ENCODE peak calls at places on chromosomes 1 and 21, in seven cellular contexts. F, V, Y, T, K, S and E are unnamed samples.

GRCh38 chr21:42542196-42542595 is 28.5 kb downstream of the SLC37A1 start:
- DNase-seq in F (no peak), V (no peak), Y (no peak), T (no peak), K (no peak), S (no peak), E (no peak)

GRCh38 chr1:183871142-183871541 is 66.2 kb downstream of the RGL1 start:
- DNase-seq in F (no peak), V (no peak), Y (no peak), T (peak; percentile 31), K (peak; percentile 31), S (no peak), E (no peak)

GRCh38 chr21:41170442-41170841 is 2.5 kb downstream of the BACE2 start:
- DNase-seq in F (no peak), V (no peak), Y (peak; percentile 39), T (peak; percentile 41), K (peak; percentile 18), S (no peak), E (peak; percentile 55)

GRCh38 chr1:27527857-27528700 is 38.1 kb upstream of the WASF2 start:
- DNase-seq in F (no peak), V (no peak), Y (peak; percentile 59), T (peak; percentile 36), K (no peak), S (no peak), E (peak; percentile 73)

GRCh38 chr1:155141799-155142198 is 1.5 kb upstream of the DPM3 start:
- DNase-seq in F (no peak), V (no peak), Y (no peak), T (no peak), K (no peak), S (no peak), E (no peak)

GRCh38 chr1:209375097-209375496 is 208.4 kb upstream of the CAMK1G start:
- DNase-seq in F (no peak), V (no peak), Y (no peak), T (no peak), K (no peak), S (no peak), E (no peak)

GRCh38 chr1:9996624-9997582 is at the start of gene RBP7:
- DNase-seq in F (no peak), V (peak; percentile 48), Y (peak; percentile 18), T (no peak), K (no peak), S (no peak), E (peak; percentile 49)

GRCh38 chr1:42784946-42785693 is at the start of gene TMEM269:
- DNase-seq in F (no peak), V (no peak), Y (no peak), T (no peak), K (no peak), S (no peak), E (peak; percentile 48)

GRCh38 chr1:145690587-145691558 is 16.3 kb downstream of the PDZK1 start:
- DNase-seq in F (peak; percentile 20), V (no peak), Y (no peak), T (peak; percentile 73), K (no peak), S (no peak), E (peak; percentile 69)

GRCh38 chr1:88022507-88022906 is 661.6 kb upstream of the PKN2 start:
- DNase-seq in F (no peak), V (no peak), Y (no peak), T (no peak), K (no peak), S (no peak), E (no peak)

GRCh38 chr1:229832695-229833094 is 206.6 kb downstream of the URB2 start:
- DNase-seq in F (no peak), V (no peak), Y (no peak), T (no peak), K (no peak), S (no peak), E (no peak)

GRCh38 chr21:33026878-33027400 is 1.2 kb downstream of the OLIG2 start:
- DNase-seq in F (no peak), V (no peak), Y (no peak), T (no peak), K (no peak), S (no peak), E (peak; percentile 50)

GRCh38 chr1:17891205-17892110 is 136.3 kb downstream of the ACTL8 start:
- DNase-seq in F (no peak), V (no peak), Y (no peak), T (no peak), K (no peak), S (no peak), E (no peak)

GRCh38 chr1:11858968-11859871 is 475 bp upstream of the NPPB start:
- DNase-seq in F (no peak), V (no peak), Y (peak; percentile 94), T (peak; percentile 66), K (no peak), S (no peak), E (peak; percentile 86)

GRCh38 chr1:64474639-64475038 is 4.7 kb downstream of the CACHD1 start:
- DNase-seq in F (no peak), V (no peak), Y (no peak), T (no peak), K (no peak), S (no peak), E (no peak)

GRCh38 chr1:82091729-82092128 is 291.0 kb downstream of the ADGRL2 start:
- DNase-seq in F (no peak), V (no peak), Y (no peak), T (no peak), K (peak; percentile 29), S (no peak), E (no peak)
- TF ChIP-seq CTCF in F (no peak), V (no peak), Y (no peak), T (peak; percentile 2), K (no peak), S (no peak), E (no peak)

DNA sequence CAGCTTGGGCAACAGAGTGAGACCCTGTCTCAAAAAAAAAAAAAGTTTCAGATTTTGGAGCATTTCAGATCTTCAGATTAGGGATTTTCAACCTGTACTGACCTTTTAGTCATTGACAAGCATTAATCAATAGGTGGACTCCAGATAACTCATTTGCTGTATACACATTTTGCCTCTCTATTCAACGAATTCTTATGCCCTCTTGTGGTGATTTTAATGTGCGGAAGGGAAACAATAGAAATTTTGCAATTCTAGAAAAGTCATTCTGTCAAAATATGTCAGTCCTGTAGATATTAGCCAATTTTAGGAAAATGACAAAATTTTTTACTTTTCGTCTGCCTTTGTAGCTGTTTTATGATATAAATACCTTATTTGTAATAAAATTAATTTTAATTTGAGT is 11.6 kb upstream of the OR2G2 start:
- DNase-seq in F (no peak), V (no peak), Y (no peak), T (peak; percentile 25), K (no peak), S (no peak), E (peak; percentile 22)
- TF ChIP-seq CTCF in F (no peak), V (peak; percentile 41), Y (peak; percentile 55), T (peak; percentile 30), K (no peak), S (no peak), E (peak; percentile 49)

GRCh38 chr1:68281946-68282615 is 49.8 kb upstream of the WLS start:
- DNase-seq in F (no peak), V (no peak), Y (no peak), T (no peak), K (no peak), S (no peak), E (no peak)
- TF ChIP-seq CTCF in F (no peak), V (no peak), Y (no peak), T (no peak), K (no peak), S (no peak), E (no peak)

GRCh38 chr1:66357478-66358197 is 176.3 kb upstream of the SGIP1 start:
- DNase-seq in F (no peak), V (no peak), Y (no peak), T (no peak), K (no peak), S (no peak), E (no peak)

GRCh38 chr1:66364578-66365391 is 169.2 kb upstream of the SGIP1 start:
- DNase-seq in F (no peak), V (no peak), Y (no peak), T (peak; percentile 52), K (no peak), S (no peak), E (no peak)

GRCh38 chr1:66356605-66357004 is 177.3 kb upstream of the SGIP1 start:
- DNase-seq in F (no peak), V (no peak), Y (no peak), T (no peak), K (no peak), S (no peak), E (no peak)

GRCh38 chr1:66359815-66360214 is 174.1 kb upstream of the SGIP1 start:
- DNase-seq in F (no peak), V (no peak), Y (no peak), T (no peak), K (no peak), S (no peak), E (no peak)

DNA sequence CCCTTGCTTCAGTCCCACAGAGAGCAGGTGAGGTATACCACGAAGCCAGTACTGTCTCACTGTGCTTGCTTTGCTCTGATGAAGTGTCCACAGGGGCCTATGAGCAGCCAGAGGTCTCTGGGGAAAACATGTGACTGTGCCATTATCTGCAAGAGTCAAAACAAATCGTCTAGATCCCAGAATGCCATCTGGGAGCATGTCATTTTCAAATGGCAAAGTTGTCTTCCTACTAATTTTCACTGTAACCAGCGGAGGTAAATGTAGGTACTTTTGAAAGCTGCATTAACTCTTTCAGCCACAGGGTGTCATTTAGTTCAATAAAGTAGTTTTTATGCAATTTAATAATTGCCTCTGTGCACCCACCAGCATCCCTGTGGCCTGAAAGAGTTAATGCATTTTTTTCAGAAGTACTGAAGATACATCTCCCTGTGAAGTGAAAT is 173.6 kb upstream of the SGIP1 start:
- DNase-seq in F (no peak), V (no peak), Y (no peak), T (peak; percentile 53), K (no peak), S (no peak), E (no peak)
- TF ChIP-seq CTCF in F (no peak), V (no peak), Y (peak; percentile 34), T (peak; percentile 33), K (no peak), S (no peak), E (peak; percentile 34)

DNA sequence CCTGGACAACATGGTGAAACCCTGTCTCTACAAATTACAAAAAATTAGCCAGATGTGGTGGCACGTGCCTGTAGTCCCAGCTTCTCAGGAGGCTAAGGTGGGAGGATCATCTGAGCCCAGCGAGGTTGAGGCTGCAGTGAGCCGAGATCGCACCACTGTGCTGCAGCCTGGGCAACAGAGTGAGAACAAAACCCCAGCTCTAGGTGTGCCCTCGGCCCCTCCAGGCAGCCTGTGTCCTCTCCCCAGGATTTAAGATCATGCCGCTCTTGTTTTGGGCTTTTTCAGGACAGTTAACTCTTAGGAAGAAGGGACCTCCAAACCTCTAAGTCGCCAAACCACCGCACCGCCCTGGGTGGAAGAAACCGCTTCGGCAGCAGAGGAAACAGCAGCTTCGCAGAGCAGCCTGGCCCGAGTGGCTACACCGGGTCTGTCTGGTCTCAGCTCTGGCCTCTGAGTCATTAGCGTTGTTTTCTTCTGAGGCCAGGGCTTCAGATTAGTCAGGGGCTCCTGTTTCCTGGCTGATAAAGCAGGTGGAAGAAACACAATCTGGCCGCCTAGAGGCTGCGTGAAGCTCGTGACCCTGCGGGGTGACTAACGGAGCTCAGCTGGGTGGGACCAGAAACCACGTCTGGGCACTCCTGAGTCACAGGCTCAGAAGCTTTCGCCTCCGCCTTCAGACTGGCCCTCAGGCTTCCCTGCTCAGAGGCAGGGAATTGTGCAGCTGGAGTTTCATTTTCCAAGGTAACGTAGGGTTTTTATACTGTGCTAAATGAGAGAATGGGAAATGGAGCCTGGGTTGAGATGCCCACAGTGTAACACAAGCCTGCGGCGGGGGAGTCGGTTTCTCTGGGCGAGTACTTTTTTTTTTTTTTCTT is 44.7 kb downstream of the CHAF1B start:
- DNase-seq in F (peak; percentile 88), V (peak; percentile 59), Y (peak; percentile 51), T (peak; percentile 88), K (peak; percentile 71), S (peak; percentile 84), E (peak; percentile 86)
- TF ChIP-seq CTCF in F (no peak), V (no peak), Y (peak; percentile 49), T (peak; percentile 21), K (peak; percentile 20), S (no peak), E (peak; percentile 7)